ENCODE peak calls at places on chromosomes 3 and 15, in six cellular contexts. A is CD4-positive, alpha-beta T cell; V is H7; Q is HEK293T; Y is AML-193; B is frontal cortex. I is an unnamed sample.

GRCh38 chr3:88149146-88149515 is 628 bp upstream of the C3orf38 start:
- DNase-seq in V (peak), Q (peak), B (peak), A (no peak), Y (peak), I (no peak)

GRCh38 chr15:59229453-59229852 is 22.8 kb downstream of the LDHAL6B start:
- DNase-seq in V (no peak), B (no peak), Y (no peak), A (no peak), Q (no peak), I (no peak)

GRCh38 chr15:78223396-78224023 is 10.9 kb downstream of the ACSBG1 start:
- DNase-seq in Q (no peak), Y (no peak), A (no peak), V (no peak), B (no peak), I (no peak)

GRCh38 chr3:72904156-72904555 is 16.3 kb downstream of the GXYLT2 start:
- DNase-seq in V (no peak), Y (no peak), B (no peak), Q (peak), A (no peak), I (no peak)

GRCh38 chr15:47685141-47685870 is 32.0 kb upstream of the SEMA6D start:
- DNase-seq in A (no peak), Y (no peak), V (peak), B (no peak), Q (no peak), I (no peak)

GRCh38 chr3:182671942-182672341 is 121.4 kb upstream of the ATP11B start:
- DNase-seq in V (no peak), Q (no peak), A (no peak), Y (no peak), B (no peak), I (no peak)

GRCh38 chr15:45228931-45229330 is 23.1 kb upstream of the SLC28A2 start:
- DNase-seq in B (no peak), Y (no peak), Q (no peak), V (no peak), A (no peak), I (no peak)

GRCh38 chr3:122555275-122556071 is 8.6 kb downstream of the PARP9 start:
- DNase-seq in B (no peak), Y (no peak), V (no peak), Q (no peak), A (no peak), I (no peak)

GRCh38 chr3:38579551-38580449 is 69.7 kb downstream of the SCN5A start:
- DNase-seq in Y (no peak), B (no peak), Q (no peak), A (no peak), V (peak), I (no peak)